ENCODE peak calls at places on chromosomes 11 and 22, in four cellular contexts. U is T-helper 1 cell, D is cardiac fibroblast, A is fibroblast of lung. T is an unnamed sample.

GRCh38 chr11:118892515-118892914 is 8.8 kb downstream of the CXCR5 start:
- DNase-seq in U (peak; percentile 77), D (no peak), A (no peak), T (peak; percentile 23)

GRCh38 chr11:20707876-20708275 is 38.5 kb downstream of the NELL1 start:
- DNase-seq in U (no peak), D (no peak), A (no peak), T (no peak)

GRCh38 chr11:69149646-69150045 is 6.1 kb upstream of the SMIM38 start:
- DNase-seq in U (no peak), D (no peak), A (no peak), T (no peak)

GRCh38 chr22:49765951-49766350 is 61.7 kb downstream of the BRD1 start:
- DNase-seq in U (no peak), D (no peak), A (no peak), T (no peak)

GRCh38 chr22:30420401-30421178 is 5.0 kb upstream of the MTFP1 start:
- DNase-seq in U (no peak), D (peak; percentile 89), A (peak; percentile 96), T (no peak)

GRCh38 chr11:126530416-126530815 is 174.9 kb downstream of the ST3GAL4 start:
- DNase-seq in U (no peak), D (no peak), A (no peak), T (no peak)

GRCh38 chr11:2271327-2272240 is 1.2 kb upstream of the ASCL2 start:
- DNase-seq in U (no peak), D (no peak), A (no peak), T (no peak)

GRCh38 chr22:29626497-29627195 is 23.2 kb downstream of the NF2 start:
- DNase-seq in U (no peak), D (peak; percentile 81), A (peak; percentile 94), T (no peak)

GRCh38 chr11:131600591-131600990 is 230.2 kb downstream of the NTM start:
- DNase-seq in U (no peak), D (no peak), A (peak; percentile 72), T (no peak)

GRCh38 chr11:81970886-81971285 is 762.8 kb downstream of the FAM181B start:
- DNase-seq in U (no peak), D (no peak), A (no peak), T (no peak)

GRCh38 chr11:69646493-69647201 is 5.7 kb downstream of the CCND1 start:
- DNase-seq in U (no peak), D (no peak), A (no peak), T (no peak)

GRCh38 chr22:43155789-43156188 is 4.4 kb downstream of the TSPO start:
- DNase-seq in U (no peak), D (no peak), A (no peak), T (peak; percentile 72)

GRCh38 chr22:42217752-42218280 is 52.6 kb downstream of the TCF20 start:
- DNase-seq in U (no peak), D (peak; percentile 2), A (peak; percentile 9), T (no peak)